ENCODE peak calls at places on chromosomes 3 and 15, in six cellular contexts. C is HTR-8/SVneo, O is RPMI8226, N is NCI-H1417 treated with DMSO at 0.1 percent for 48 hours, X is ascending aorta, V is activated T-cell treated with anti-CD3 and anti-CD28 coated beads for 1 hour. E is an unnamed sample.

GRCh38 chr15:78837543-78837942 is 26.3 kb upstream of the ADAMTS7 start:
- DNase-seq in O (no peak), N (no peak), C (no peak), X (no peak), V (no peak), E (no peak)

GRCh38 chr15:84915011-84915958 is 30.8 kb downstream of the SLC28A1 start:
- DNase-seq in O (peak), N (peak), X (peak), V (no peak), C (peak), E (no peak)

GRCh38 chr15:39908186-39908585 is 11.9 kb downstream of the GPR176 start:
- DNase-seq in C (peak), O (no peak), V (no peak), X (no peak), N (no peak), E (no peak)

GRCh38 chr15:33292718-33293307 is 18.0 kb upstream of the RYR3 start:
- DNase-seq in X (peak), V (peak), O (peak), N (peak), C (peak), E (no peak)

GRCh38 chr15:69712999-69713398 is 260.4 kb downstream of the RPLP1 start:
- DNase-seq in V (no peak), X (no peak), C (no peak), O (peak), N (no peak), E (no peak)

GRCh38 chr3:128144512-128144911 is 8.8 kb upstream of the EEFSEC start:
- DNase-seq in O (no peak), C (no peak), N (no peak), V (no peak), X (no peak), E (no peak)

GRCh38 chr3:44865272-44866005 is 3.7 kb downstream of the TMEM42 start:
- DNase-seq in N (peak), X (no peak), V (no peak), O (no peak), C (no peak), E (no peak)

GRCh38 chr15:101198031-101198430 is 53.8 kb downstream of the CHSY1 start:
- DNase-seq in V (no peak), C (no peak), O (no peak), X (no peak), N (no peak), E (no peak)

GRCh38 chr3:30342319-30343060 is 263.9 kb upstream of the TGFBR2 start:
- DNase-seq in X (peak), N (no peak), O (no peak), V (no peak), C (peak), E (no peak)

GRCh38 chr3:191649626-191650025 is 188.7 kb downstream of the PYDC2 start:
- DNase-seq in V (no peak), X (no peak), O (no peak), C (no peak), N (no peak), E (no peak)

GRCh38 chr3:46923559-46924350 is 46.2 kb downstream of the PTH1R start:
- DNase-seq in C (no peak), V (peak), O (no peak), X (no peak), N (no peak), E (no peak)

GRCh38 chr3:88195951-88196434 is 46.2 kb downstream of the C3orf38 start:
- DNase-seq in X (no peak), V (no peak), C (no peak), N (no peak), O (no peak), E (no peak)

GRCh38 chr3:131973731-131974130 is 61.1 kb downstream of the CPNE4 start:
- DNase-seq in N (no peak), O (no peak), X (no peak), C (no peak), V (no peak), E (no peak)

GRCh38 chr3:127590282-127590592 is 296 bp downstream of the TPRA1 start:
- DNase-seq in X (no peak), C (no peak), V (no peak), N (no peak), O (no peak), E (no peak)

GRCh38 chr3:14595561-14595960 is 55.4 kb upstream of the GRIP2 start:
- DNase-seq in C (no peak), O (no peak), N (no peak), V (no peak), X (no peak), E (no peak)

GRCh38 chr3:153628591-153628990 is 466.6 kb downstream of the RAP2B start:
- DNase-seq in N (no peak), V (no peak), C (no peak), O (no peak), X (no peak), E (no peak)

GRCh38 chr3:52259035-52259434 is 13.5 kb downstream of the PPM1M start:
- DNase-seq in N (no peak), V (no peak), X (no peak), C (no peak), O (no peak), E (no peak)

GRCh38 chr3:167740961-167741587 is 5.6 kb downstream of the SERPINI1 start:
- DNase-seq in O (peak), V (peak), X (no peak), C (peak), N (no peak), E (no peak)

GRCh38 chr3:124492824-124493223 is 237.4 kb upstream of the UMPS start:
- DNase-seq in X (no peak), N (no peak), O (peak), C (peak), V (no peak), E (no peak)

GRCh38 chr15:81843226-81843625 is 202.6 kb downstream of the MEX3B start:
- DNase-seq in O (peak), X (no peak), N (no peak), V (no peak), C (no peak), E (no peak)

GRCh38 chr3:170614214-170614966 is 28.5 kb upstream of the SLC7A14 start:
- DNase-seq in O (no peak), C (peak), V (no peak), X (peak), N (no peak), E (peak)

GRCh38 chr15:78841307-78841706 is 30.0 kb upstream of the ADAMTS7 start:
- DNase-seq in O (no peak), X (no peak), C (no peak), N (no peak), V (no peak), E (no peak)

GRCh38 chr15:40105517-40106202 is 3.0 kb downstream of the BMF start:
- DNase-seq in V (no peak), O (no peak), C (no peak), N (no peak), X (no peak), E (no peak)

GRCh38 chr15:39149636-39150035 is 431.2 kb upstream of the THBS1 start:
- DNase-seq in N (no peak), V (no peak), X (no peak), C (no peak), O (no peak), E (no peak)

GRCh38 chr15:23860846-23861245 is 173.7 kb upstream of the NDN start:
- DNase-seq in C (no peak), X (no peak), V (no peak), O (no peak), N (no peak), E (no peak)

GRCh38 chr3:58994746-58995330 is 55.0 kb downstream of the CFAP20DC start:
- DNase-seq in N (peak), C (peak), O (peak), V (no peak), X (no peak), E (no peak)

GRCh38 chr15:55742927-55743614 is at the start of gene PRTG:
- DNase-seq in N (peak), O (no peak), X (peak), V (no peak), C (peak), E (no peak)

GRCh38 chr3:133573629-133574194 is at the start of gene CDV3:
- DNase-seq in C (no peak), O (no peak), X (peak), V (no peak), N (no peak), E (no peak)

GRCh38 chr15:93034512-93034911 is 54.5 kb downstream of the RGMA start:
- DNase-seq in O (no peak), C (no peak), N (no peak), X (peak), V (no peak), E (no peak)

GRCh38 chr3:24379936-24380335 is 114.7 kb downstream of the THRB start:
- DNase-seq in V (no peak), X (no peak), N (no peak), O (no peak), C (no peak), E (no peak)

GRCh38 chr3:101574388-101575156 is 592 bp downstream of the PCNP start:
- DNase-seq in C (peak), X (peak), N (peak), V (peak), O (peak), E (no peak)

GRCh38 chr15:23642413-23643044 is 5.1 kb downstream of the MAGEL2 start:
- DNase-seq in O (peak), C (peak), N (no peak), V (peak), X (no peak), E (no peak)

GRCh38 chr3:60504827-60505457 is 746.3 kb downstream of the FHIT start:
- DNase-seq in O (no peak), V (no peak), N (no peak), X (no peak), C (no peak), E (no peak)

GRCh38 chr3:100396967-100397366 is 3.9 kb downstream of the TOMM70 start:
- DNase-seq in V (no peak), N (no peak), C (no peak), O (no peak), X (no peak), E (no peak)

GRCh38 chr15:101579766-101580165 is 72.4 kb downstream of the TM2D3 start:
- DNase-seq in N (no peak), O (no peak), X (no peak), V (no peak), C (peak), E (no peak)

GRCh38 chr3:52527039-52527731 is 6.5 kb downstream of the NT5DC2 start:
- DNase-seq in V (no peak), X (no peak), N (no peak), C (no peak), O (no peak), E (no peak)

GRCh38 chr3:105584351-105584790 is 217.7 kb downstream of the ALCAM start:
- DNase-seq in V (no peak), X (no peak), C (no peak), N (no peak), O (no peak), E (no peak)

GRCh38 chr3:121463745-121464144 is 82.0 kb downstream of the POLQ start:
- DNase-seq in N (no peak), C (no peak), V (no peak), X (no peak), O (no peak), E (no peak)

GRCh38 chr15:85307687-85308045 is 72.7 kb upstream of the AKAP13 start:
- DNase-seq in X (no peak), C (no peak), O (no peak), V (no peak), N (no peak), E (no peak)

E was measured in cerebellar nuclear complex.